ENCODE peak calls at places on chromosomes 5 and 9, in nine cellular contexts. X is suprapubic skin, V is thoracic aorta, Y is tibial artery, C is cardiac muscle cell, W is uterus, D is left ventricle myocardium inferior, Q is tibial nerve, O is upper lobe of right lung. P is an unnamed sample. For H3K9me3, the result is how much of the 10 kb centered on the place peaks cover.

GRCh38 chr5:137592317-137592716 is 93.2 kb upstream of the SPOCK1 start:
- DNase-seq in X (no peak), V (no peak), Y (no peak), C (no peak), W (no peak), D (no peak), Q (no peak), O (no peak), P (no peak)

GRCh38 chr5:141811287-141812155 is 66.7 kb downstream of the PCDH1 start:
- DNase-seq in X (no peak), V (no peak), Y (no peak), C (no peak), W (no peak), D (no peak), Q (no peak), O (no peak), P (no peak)

GRCh38 chr5:82849885-82850284 is 227.3 kb downstream of the TMEM167A start:
- DNase-seq in X (no peak), V (no peak), Y (no peak), C (no peak), W (no peak), D (no peak), Q (no peak), O (no peak), P (no peak)

GRCh38 chr5:59296317-59297264 is 596.9 kb downstream of the PDE4D start:
- DNase-seq in X (no peak), V (no peak), Y (no peak), C (peak), W (no peak), D (no peak), Q (no peak), O (no peak), P (no peak)

GRCh38 chr9:23821400-23822181 is 4.4 kb downstream of the ELAVL2 start:
- DNase-seq in X (no peak), V (no peak), Y (no peak), C (no peak), W (no peak), D (no peak), Q (no peak), O (peak), P (no peak)

GRCh38 chr5:96459313-96460109 is 26.5 kb upstream of the PCSK1 start:
- DNase-seq in X (no peak), V (no peak), Y (no peak), C (no peak), W (no peak), D (no peak), Q (no peak), O (no peak), P (no peak)

GRCh38 chr9:5899292-5899691 is 8.6 kb downstream of the MLANA start:
- DNase-seq in X (no peak), V (no peak), Y (no peak), C (peak), W (no peak), D (no peak), Q (no peak), O (no peak), P (no peak)

GRCh38 chr5:76896196-76896595 is 46.4 kb downstream of the S100Z start:
- DNase-seq in X (no peak), V (no peak), Y (no peak), C (no peak), W (no peak), D (no peak), Q (no peak), O (no peak), P (no peak)

GRCh38 chr5:113804264-113804663 is 290.8 kb downstream of the YTHDC2 start:
- DNase-seq in X (no peak), V (no peak), Y (no peak), C (no peak), W (no peak), D (no peak), Q (no peak), O (no peak), P (no peak)

GRCh38 chr9:105415344-105415980 is 32.4 kb upstream of the FSD1L start:
- DNase-seq in X (no peak), V (no peak), Y (no peak), C (peak), W (peak), D (no peak), Q (peak), O (no peak), P (peak)

GRCh38 chr5:94086194-94086593 is 344.8 kb upstream of the POU5F2 start:
- DNase-seq in X (no peak), V (no peak), Y (no peak), C (no peak), W (no peak), D (no peak), Q (no peak), O (no peak), P (no peak)

GRCh38 chr9:78620303-78620702 is 323.4 kb downstream of the PSAT1 start:
- DNase-seq in X (no peak), V (no peak), Y (no peak), C (no peak), W (no peak), D (no peak), Q (no peak), O (no peak), P (no peak)

GRCh38 chr9:136268318-136268717 is 22.7 kb upstream of the QSOX2 start:
- DNase-seq in X (no peak), V (no peak), Y (no peak), C (peak), W (no peak), D (no peak), Q (no peak), O (no peak), P (no peak)

GRCh38 chr5:167953151-167953788 is 338.2 kb upstream of the WWC1 start:
- DNase-seq in X (no peak), V (no peak), Y (no peak), C (no peak), W (no peak), D (no peak), Q (no peak), O (no peak), P (no peak)

GRCh38 chr9:33440609-33441008 is 6.8 kb downstream of the AQP3 start:
- DNase-seq in X (no peak), V (no peak), Y (no peak), C (no peak), W (no peak), D (no peak), Q (no peak), O (no peak), P (no peak)

GRCh38 chr5:32193591-32193990 is 19.5 kb upstream of the GOLPH3 start:
- DNase-seq in X (peak), V (peak), Y (peak), C (peak), W (peak), D (peak), Q (peak), O (peak), P (no peak)

GRCh38 chr5:172417983-172418630 is 36.2 kb downstream of the SH3PXD2B start:
- DNase-seq in X (peak), V (peak), Y (peak), C (peak), W (peak), D (peak), Q (peak), O (peak), P (no peak)

GRCh38 chr5:10904862-10905432 is 143.9 kb upstream of the DAP start:
- DNase-seq in X (no peak), V (no peak), Y (no peak), C (no peak), W (no peak), D (no peak), Q (no peak), O (no peak), P (no peak)

GRCh38 chr9:99400184-99400731 is 178.2 kb downstream of the SEC61B start:
- DNase-seq in X (no peak), V (no peak), Y (no peak), C (no peak), W (peak), D (peak), Q (no peak), O (no peak), P (no peak)

GRCh38 chr5:130580264-130580663 is 584.8 kb downstream of the HINT1 start:
- DNase-seq in X (no peak), V (no peak), Y (no peak), C (no peak), W (no peak), D (no peak), Q (no peak), O (no peak), P (no peak)

GRCh38 chr9:93305497-93306020 is 121.6 kb downstream of the WNK2 start:
- DNase-seq in X (peak), V (peak), Y (peak), C (no peak), W (no peak), D (no peak), Q (no peak), O (no peak), P (no peak)

GRCh38 chr9:88697764-88698436 is 162.9 kb downstream of the NXNL2 start:
- DNase-seq in X (no peak), V (no peak), Y (no peak), C (peak), W (no peak), D (no peak), Q (no peak), O (no peak), P (no peak)

GRCh38 chr9:90958328-90958727 is 156.7 kb downstream of the SYK start:
- DNase-seq in X (no peak), V (no peak), Y (no peak), C (no peak), W (no peak), D (no peak), Q (no peak), O (no peak), P (no peak)

GRCh38 chr5:801472-801871 is 16.9 kb upstream of the ZDHHC11B start:
- DNase-seq in X (no peak), V (no peak), Y (no peak), C (no peak), W (no peak), D (no peak), Q (no peak), O (no peak), P (no peak)

GRCh38 chr5:67268233-67269011 is 71.8 kb upstream of the CD180 start:
- DNase-seq in X (peak), V (peak), Y (peak), C (peak), W (peak), D (peak), Q (peak), O (peak), P (no peak)

GRCh38 chr5:79621056-79621455 is 8.8 kb downstream of the TENT2 start:
- DNase-seq in X (no peak), V (no peak), Y (no peak), C (peak), W (no peak), D (no peak), Q (no peak), O (no peak), P (no peak)

GRCh38 chr5:147216552-147217154 is 18.2 kb upstream of the STK32A start:
- DNase-seq in X (no peak), V (no peak), Y (no peak), C (peak), W (no peak), D (no peak), Q (no peak), O (no peak), P (peak)

GRCh38 chr9:127107344-127108181 is 14.9 kb downstream of the ANGPTL2 start:
- DNase-seq in X (no peak), V (no peak), Y (no peak), C (no peak), W (no peak), D (no peak), Q (no peak), O (no peak), P (no peak)

GRCh38 chr5:177997846-177998245 is 1.8 kb upstream of the PROP1 start:
- DNase-seq in X (no peak), V (no peak), Y (no peak), C (no peak), W (no peak), D (no peak), Q (no peak), O (no peak), P (no peak)

GRCh38 chr9:114500583-114501292 is 4.5 kb downstream of the WHRN start:
- DNase-seq in X (no peak), V (no peak), Y (no peak), C (no peak), W (no peak), D (no peak), Q (no peak), O (no peak), P (no peak)

GRCh38 chr9:27195191-27195590 is 86.2 kb downstream of the TEK start:
- DNase-seq in X (no peak), V (no peak), Y (no peak), C (no peak), W (no peak), D (no peak), Q (no peak), O (no peak), P (no peak)

GRCh38 chr9:87656485-87656884 is 69.4 kb upstream of the CTSL start:
- DNase-seq in X (no peak), V (no peak), Y (no peak), C (peak), W (no peak), D (no peak), Q (no peak), O (no peak), P (no peak)

GRCh38 chr5:107501965-107502691 is 168.6 kb downstream of the EFNA5 start:
- DNase-seq in X (no peak), V (no peak), Y (no peak), C (peak), W (no peak), D (no peak), Q (no peak), O (no peak), P (no peak)

GRCh38 chr5:114361724-114362196 is at the start of gene KCNN2:
- DNase-seq in X (peak), V (no peak), Y (no peak), C (peak), W (peak), D (peak), Q (no peak), O (peak), P (no peak)

GRCh38 chr5:60677831-60678664 is 21.9 kb downstream of the DEPDC1B start:
- DNase-seq in X (no peak), V (no peak), Y (no peak), C (peak), W (no peak), D (no peak), Q (no peak), O (no peak), P (no peak)

GRCh38 chr9:214488-215448 is at the start of gene DOCK8:
- DNase-seq in X (peak), V (no peak), Y (peak), C (peak), W (no peak), D (peak), Q (peak), O (peak), P (peak)

GRCh38 chr5:107331882-107332281 is 338.9 kb downstream of the EFNA5 start:
- DNase-seq in X (no peak), V (no peak), Y (no peak), C (peak), W (no peak), D (no peak), Q (no peak), O (no peak), P (no peak)

GRCh38 chr9:138111607-138112006 is 234.0 kb downstream of the CACNA1B start:
- DNase-seq in X (no peak), V (no peak), Y (no peak), C (no peak), W (no peak), D (no peak), Q (no peak), O (peak), P (no peak)
- H3K9me3 ChIP-seq in X (under half), V (under half), Y (under half), C (under half), W (under half), D (under half), Q (under half), O (under half), P (under half)

DNA sequence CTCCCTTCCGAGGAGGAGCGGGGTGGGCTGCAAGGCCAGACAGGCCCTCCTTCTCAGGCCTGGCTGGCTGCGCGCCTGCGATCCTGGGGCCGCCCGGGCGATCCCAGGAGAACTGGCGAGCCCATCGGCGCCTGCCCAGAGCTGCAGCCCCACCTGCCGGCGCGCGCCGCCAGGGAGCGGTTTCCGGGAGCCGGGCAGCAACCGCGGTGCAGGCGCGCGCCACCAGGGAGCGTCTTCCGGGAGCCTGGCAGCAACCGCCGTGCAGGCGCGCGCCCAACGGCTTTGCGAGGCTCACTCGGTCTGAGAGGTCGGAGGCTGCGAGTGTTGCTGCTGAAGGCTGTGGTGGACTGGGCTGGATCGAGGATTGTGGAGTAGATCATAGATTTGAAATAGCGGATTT is 668.7 kb downstream of the SPATA31A6 start:
- DNase-seq in X (no peak), V (no peak), Y (no peak), C (peak), W (no peak), D (no peak), Q (no peak), O (peak), P (no peak)
- TF ChIP-seq CTCF in X (peak), V (no peak), Y (no peak), C (no peak), W (no peak), D (peak), Q (no peak), O (peak), P (no peak)

GRCh38 chr5:101643793-101644192 is 652.3 kb downstream of the SLCO4C1 start:
- DNase-seq in X (no peak), V (no peak), Y (no peak), C (no peak), W (no peak), D (no peak), Q (no peak), O (no peak), P (no peak)
- H3K9me3 ChIP-seq in X (under half), V (under half), Y (under half), C (under half), W (under half), D (under half), Q (under half), O (under half), P (under half)

DNA sequence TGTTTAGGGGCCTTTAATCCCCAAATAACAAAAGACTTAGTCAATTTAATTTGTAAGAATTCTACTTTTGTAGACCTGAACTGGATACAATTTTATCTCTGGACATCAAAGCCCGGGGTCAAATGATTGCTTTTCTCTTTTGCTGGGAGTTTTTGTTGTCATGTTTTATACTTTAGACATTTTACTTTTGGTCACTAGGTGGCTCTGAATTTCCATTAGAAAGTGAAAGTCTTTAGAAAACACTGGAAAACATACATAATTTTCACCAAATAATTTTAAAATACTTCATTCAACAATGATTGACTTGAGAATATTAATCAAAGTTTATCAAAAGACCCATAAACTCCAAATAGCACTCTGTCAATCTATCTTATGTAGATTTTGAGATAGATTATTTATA is 2.8 kb upstream of the PCA3 start:
- DNase-seq in X (no peak), V (no peak), Y (no peak), C (peak), W (no peak), D (no peak), Q (no peak), O (no peak), P (no peak)
- TF ChIP-seq CTCF in X (no peak), V (peak), Y (peak), C (peak), W (no peak), D (peak), Q (no peak), O (peak), P (no peak)

GRCh38 chr5:44983006-44983405 is 174.3 kb downstream of the MRPS30 start:
- DNase-seq in X (no peak), V (no peak), Y (no peak), C (no peak), W (no peak), D (no peak), Q (no peak), O (no peak), P (no peak)

GRCh38 chr5:44981708-44982107 is 173.0 kb downstream of the MRPS30 start:
- DNase-seq in X (no peak), V (no peak), Y (no peak), C (no peak), W (no peak), D (no peak), Q (no peak), O (no peak), P (no peak)

GRCh38 chr5:44991693-44992092 is 182.9 kb downstream of the MRPS30 start:
- DNase-seq in X (no peak), V (no peak), Y (no peak), C (no peak), W (no peak), D (no peak), Q (no peak), O (no peak), P (no peak)

DNA sequence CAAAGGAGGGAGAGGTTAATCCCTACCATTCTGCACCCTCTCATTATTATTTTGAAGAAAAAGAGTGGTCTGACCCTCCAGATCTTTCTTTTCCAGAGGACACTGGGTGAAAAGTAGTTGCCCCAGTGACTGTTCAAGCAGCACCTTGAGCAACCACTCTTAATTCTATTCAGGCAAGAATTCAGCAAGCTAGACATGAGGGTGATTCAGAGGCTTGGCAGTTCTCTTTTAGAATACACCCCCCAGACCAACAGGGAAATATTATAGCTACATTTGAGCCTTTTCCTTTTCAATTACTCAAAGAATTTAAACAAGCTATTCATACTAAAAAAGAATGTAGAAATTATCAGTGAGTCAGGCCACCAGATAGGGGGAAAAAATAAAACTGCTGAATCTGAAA is 178.3 kb downstream of the MRPS30 start:
- DNase-seq in X (no peak), V (no peak), Y (no peak), C (no peak), W (no peak), D (no peak), Q (no peak), O (no peak), P (no peak)
- H3K9me3 ChIP-seq in X (under half), V (under half), Y (under half), C (under half), W (under half), D (half or more), Q (half or more), O (under half), P (under half)

GRCh38 chr5:40485021-40485998 is 194.4 kb upstream of the PTGER4 start:
- DNase-seq in X (no peak), V (no peak), Y (no peak), C (no peak), W (no peak), D (no peak), Q (no peak), O (no peak), P (no peak)

GRCh38 chr5:40483316-40483715 is 196.4 kb upstream of the PTGER4 start:
- DNase-seq in X (no peak), V (no peak), Y (no peak), C (peak), W (no peak), D (no peak), Q (no peak), O (no peak), P (no peak)

GRCh38 chr5:40486437-40487270 is 193.1 kb upstream of the PTGER4 start:
- DNase-seq in X (no peak), V (no peak), Y (no peak), C (no peak), W (no peak), D (no peak), Q (no peak), O (no peak), P (peak)

GRCh38 chr5:40481226-40481625 is 198.5 kb upstream of the PTGER4 start:
- DNase-seq in X (no peak), V (no peak), Y (no peak), C (no peak), W (no peak), D (no peak), Q (no peak), O (no peak), P (no peak)

GRCh38 chr5:40484495-40484894 is 195.2 kb upstream of the PTGER4 start:
- DNase-seq in X (no peak), V (no peak), Y (no peak), C (no peak), W (no peak), D (no peak), Q (no peak), O (no peak), P (no peak)
- TF ChIP-seq CTCF in X (no peak), V (no peak), Y (no peak), C (no peak), W (no peak), D (no peak), Q (no peak), O (no peak), P (no peak)

DNA sequence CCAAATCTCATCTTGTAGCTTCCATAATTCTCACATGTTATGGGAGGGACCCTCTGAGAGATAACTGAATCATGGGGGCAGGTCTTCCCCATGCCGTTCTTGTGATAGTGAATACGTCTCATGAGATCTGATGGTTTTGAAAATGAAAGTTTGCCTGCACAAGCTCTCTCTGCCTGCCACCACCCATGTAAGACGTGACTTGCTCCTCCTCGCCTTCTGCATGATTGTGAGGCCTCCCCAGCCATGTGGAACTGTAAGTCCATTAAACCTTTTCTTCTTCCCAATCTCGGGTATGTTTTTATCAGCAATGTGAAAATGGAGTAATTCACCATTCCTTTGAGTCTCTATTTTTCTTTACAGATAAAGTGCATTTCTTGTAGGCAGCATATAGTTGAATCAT is 66.9 kb upstream of the FNIP1 start:
- DNase-seq in X (no peak), V (no peak), Y (no peak), C (no peak), W (no peak), D (no peak), Q (no peak), O (no peak), P (no peak)
- H3K9me3 ChIP-seq in X (under half), V (under half), Y (under half), C (under half), W (under half), D (half or more), Q (half or more), O (under half), P (under half)

GRCh38 chr9:81588148-81588874 is 101.0 kb downstream of the TLE1 start:
- DNase-seq in X (no peak), V (peak), Y (peak), C (peak), W (peak), D (no peak), Q (no peak), O (no peak), P (no peak)
- TF ChIP-seq CTCF in X (no peak), V (no peak), Y (no peak), C (no peak), W (no peak), D (no peak), Q (no peak), O (no peak), P (no peak)

P was measured in CD4-positive, alpha-beta T cell.